ENCODE peak calls at places on chromosomes 3 and 15, in five cellular contexts. J, P, T, Z and K are unnamed samples.

GRCh38 chr3:30681276-30682211 is 75.1 kb downstream of the TGFBR2 start:
- DNase-seq in J (peak; percentile 71), P (peak; percentile 50), T (no peak), Z (no peak), K (no peak)

GRCh38 chr3:66371432-66371831 is 129.4 kb downstream of the LRIG1 start:
- DNase-seq in J (no peak), P (no peak), T (no peak), Z (no peak), K (no peak)

GRCh38 chr3:123385072-123385471 is 63.8 kb downstream of the ADCY5 start:
- DNase-seq in J (no peak), P (no peak), T (no peak), Z (no peak), K (no peak)

GRCh38 chr15:75455982-75456531 is 4.6 kb upstream of the SIN3A start:
- DNase-seq in J (peak; percentile 62), P (no peak), T (no peak), Z (no peak), K (no peak)

GRCh38 chr3:79027593-79027992 is 740.2 kb downstream of the ROBO1 start:
- DNase-seq in J (no peak), P (no peak), T (no peak), Z (no peak), K (no peak)

GRCh38 chr15:35496585-35496984 is 49.4 kb downstream of the DPH6 start:
- DNase-seq in J (no peak), P (no peak), T (no peak), Z (no peak), K (no peak)

GRCh38 chr3:192940129-192940528 is 22.5 kb upstream of the MB21D2 start:
- DNase-seq in J (no peak), P (no peak), T (no peak), Z (no peak), K (no peak)

GRCh38 chr3:146561879-146562278 is 17.5 kb upstream of the PLSCR1 start:
- DNase-seq in J (no peak), P (no peak), T (no peak), Z (no peak), K (no peak)

GRCh38 chr15:82312611-82313349 is 36.5 kb downstream of the GOLGA6L10 start:
- DNase-seq in J (peak; percentile 25), P (no peak), T (no peak), Z (peak; percentile 45), K (no peak)

GRCh38 chr3:111739241-111739952 is 119.7 kb upstream of the PHLDB2 start:
- DNase-seq in J (peak; percentile 89), P (no peak), T (no peak), Z (no peak), K (no peak)

GRCh38 chr15:63712828-63713520 is 115.8 kb downstream of the FBXL22 start:
- DNase-seq in J (no peak), P (no peak), T (no peak), Z (no peak), K (no peak)

GRCh38 chr3:106728315-106728821 is 648.9 kb upstream of the CCDC54 start:
- DNase-seq in J (peak; percentile 99), P (no peak), T (no peak), Z (no peak), K (no peak)

GRCh38 chr3:24683511-24684384 is 189.1 kb upstream of the THRB start:
- DNase-seq in J (peak; percentile 83), P (no peak), T (no peak), Z (no peak), K (no peak)
- TF ChIP-seq CTCF in J (peak; percentile 58), P (peak; percentile 51), T (peak; percentile 74), Z (no peak), K (peak; percentile 73)

GRCh38 chr3:15332405-15333098 is at the start of gene SH3BP5:
- DNase-seq in J (peak; percentile 59), P (peak; percentile 64), T (peak; percentile 60), Z (peak; percentile 95), K (peak; percentile 60)
- TF ChIP-seq CTCF in J (peak; percentile 20), P (peak; percentile 97), T (peak; percentile 66), Z (no peak), K (peak; percentile 68)

GRCh38 chr3:38133557-38134405 is 3.1 kb downstream of the ACAA1 start:
- DNase-seq in J (no peak), P (no peak), T (no peak), Z (peak; percentile 69), K (no peak)
- TF ChIP-seq CTCF in J (no peak), P (no peak), T (no peak), Z (no peak), K (no peak)

DNA sequence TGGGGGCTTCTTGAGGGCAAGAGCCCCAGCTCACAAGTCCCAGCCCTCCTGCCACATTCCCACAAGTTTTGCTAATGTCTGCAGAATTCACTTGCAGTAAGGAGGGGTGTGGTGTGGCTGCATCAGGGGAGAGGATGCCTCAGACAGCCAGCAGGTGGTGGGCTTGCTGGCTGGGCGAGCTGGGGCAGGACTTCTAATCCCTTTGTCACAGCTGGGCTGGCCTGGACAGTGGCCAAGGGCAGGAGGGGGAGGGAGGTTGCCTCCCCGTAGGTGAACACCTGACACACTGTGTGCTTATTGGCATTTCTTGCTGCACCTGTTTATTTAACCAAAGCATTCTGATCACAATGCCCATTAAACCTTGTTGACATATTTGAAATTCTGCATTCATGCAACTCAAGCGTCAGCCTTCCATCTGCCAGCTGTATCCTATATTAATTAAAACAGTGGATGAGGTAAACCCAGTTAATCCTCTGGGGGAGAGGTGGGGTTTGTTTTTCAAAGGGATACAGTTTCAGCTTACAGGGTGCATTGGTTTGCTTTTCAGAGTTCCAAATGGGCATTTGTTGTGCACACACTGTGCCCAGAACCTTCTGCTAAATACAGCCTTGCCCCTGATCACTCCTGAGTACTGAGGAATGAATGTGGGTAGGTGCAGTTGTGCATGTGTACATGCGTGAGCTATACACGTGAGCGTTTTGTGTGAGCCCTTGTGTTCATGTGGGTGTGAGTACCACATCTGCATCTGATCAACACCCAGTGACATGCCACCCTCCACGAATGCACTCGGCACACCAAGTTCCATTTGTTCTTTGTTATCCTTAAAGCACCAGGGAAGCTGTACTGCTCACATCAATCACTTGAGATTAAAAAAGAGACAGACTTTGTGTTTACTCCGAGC is 268.7 kb downstream of the XXYLT1 start:
- DNase-seq in J (peak; percentile 50), P (no peak), T (no peak), Z (peak; percentile 86), K (peak; percentile 8)
- TF ChIP-seq CTCF in J (peak; percentile 64), P (peak; percentile 17), T (peak; percentile 64), Z (no peak), K (peak; percentile 62)

DNA sequence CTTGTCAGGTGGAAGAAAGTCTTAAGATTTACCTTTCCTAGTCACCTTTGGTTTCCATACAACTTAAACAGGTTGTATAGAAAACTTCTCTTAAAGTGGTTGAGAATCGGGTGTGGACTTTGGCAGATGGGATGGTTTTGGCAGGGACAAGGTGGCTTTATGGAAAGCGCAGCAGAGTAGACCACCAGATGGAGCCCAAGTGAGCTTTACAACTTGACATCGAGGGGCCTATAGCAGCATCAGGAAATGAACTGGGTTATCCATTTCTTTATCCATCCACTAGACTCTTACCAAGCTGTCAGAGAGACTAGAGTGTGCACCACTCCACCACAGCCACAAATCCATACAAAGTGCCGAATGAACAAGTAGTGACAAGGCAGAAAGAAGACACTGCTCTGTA is 85.3 kb upstream of the MBNL1 start:
- DNase-seq in J (peak; percentile 55), P (no peak), T (peak; percentile 8), Z (no peak), K (peak; percentile 15)
- TF ChIP-seq CTCF in J (peak; percentile 56), P (peak; percentile 42), T (peak; percentile 60), Z (no peak), K (peak; percentile 55)

GRCh38 chr3:126939347-126939735 is 43.6 kb upstream of the PLXNA1 start:
- DNase-seq in J (no peak), P (no peak), T (no peak), Z (no peak), K (no peak)
- TF ChIP-seq CTCF in J (peak; percentile 17), P (no peak), T (peak; percentile 34), Z (no peak), K (peak; percentile 25)

GRCh38 chr15:22227961-22228762 is 147.8 kb downstream of the OR4M2 start:
- DNase-seq in J (no peak), P (no peak), T (no peak), Z (no peak), K (no peak)

GRCh38 chr15:22231603-22232002 is 151.3 kb downstream of the OR4M2 start:
- DNase-seq in J (no peak), P (no peak), T (no peak), Z (no peak), K (no peak)

GRCh38 chr15:22232675-22233074 is 152.3 kb downstream of the OR4M2 start:
- DNase-seq in J (no peak), P (no peak), T (no peak), Z (no peak), K (no peak)

GRCh38 chr15:22227411-22227810 is 147.1 kb downstream of the OR4M2 start:
- DNase-seq in J (no peak), P (no peak), T (no peak), Z (no peak), K (no peak)

DNA sequence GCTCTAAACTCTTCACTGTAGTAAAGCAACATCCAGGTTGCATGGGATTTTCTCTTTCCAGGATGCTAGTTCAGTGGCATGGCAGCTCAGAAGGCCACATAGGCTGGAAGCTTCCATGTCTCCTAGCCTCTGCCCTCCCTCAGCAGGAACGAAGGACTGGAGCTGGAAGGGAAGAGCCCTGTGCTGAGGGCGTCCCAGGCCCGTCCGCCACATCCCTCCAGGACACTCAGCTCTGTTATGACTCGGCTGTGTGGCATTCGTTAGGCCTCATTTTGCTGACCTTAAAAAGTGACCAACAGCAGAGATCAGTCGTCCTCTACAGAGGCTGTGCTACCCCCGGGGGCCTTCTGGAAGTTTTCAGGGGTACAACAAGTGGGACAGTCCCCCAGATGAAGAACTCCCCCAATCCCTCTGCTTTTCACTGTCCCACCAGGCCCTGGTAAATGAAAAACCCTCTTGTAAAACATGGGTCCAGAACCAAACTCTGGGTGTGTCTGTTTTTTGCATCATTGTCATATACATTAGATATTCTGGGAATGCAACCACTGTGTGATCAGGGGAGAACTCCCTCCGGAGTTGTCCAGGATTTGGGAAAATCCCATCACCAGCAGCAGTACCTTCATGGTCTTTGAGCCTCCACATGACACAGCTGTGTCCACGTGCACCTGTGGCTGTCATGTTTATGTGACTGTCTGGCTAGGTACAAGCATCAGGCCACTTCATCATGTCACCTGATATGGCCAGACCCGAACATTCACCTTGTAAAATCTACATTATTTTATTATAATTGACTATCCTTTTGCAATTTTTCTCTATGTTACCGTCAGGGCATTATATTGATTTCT is 149.9 kb downstream of the OR4M2 start:
- DNase-seq in J (no peak), P (no peak), T (no peak), Z (no peak), K (no peak)
- TF ChIP-seq CTCF in J (no peak), P (no peak), T (no peak), Z (no peak), K (no peak)